ENCODE peak calls at places on chromosomes 12 and 14, in ten cellular contexts. G is GM06990; X is HL-60; M is GM23338; E is keratinocyte; U is neuronal stem cell; L is tibial artery; J is effector memory CD4-positive, alpha-beta T cell; I is astrocyte; T is Peyer's patch. D is an unnamed sample. For H3K27me3, the result is how much of the 10 kb centered on the place peaks cover.

GRCh38 chr14:54025661-54026060 is 69.0 kb upstream of the BMP4 start:
- DNase-seq in J (no peak), M (peak), X (no peak), E (no peak), G (no peak), I (peak), U (no peak), T (no peak), L (no peak), D (peak)

GRCh38 chr12:28237423-28237822 is 47.2 kb downstream of the CCDC91 start:
- DNase-seq in T (no peak), U (no peak), G (no peak), X (no peak), M (peak), I (no peak), L (no peak), E (no peak), J (no peak), D (peak)

GRCh38 chr14:60861545-60862147 is 119.2 kb downstream of the TRMT5 start:
- DNase-seq in I (no peak), T (no peak), U (no peak), G (no peak), J (no peak), L (no peak), X (no peak), M (no peak), E (no peak), D (no peak)

GRCh38 chr12:54207539-54208267 is 18.9 kb upstream of the SMUG1 start:
- DNase-seq in L (peak), G (peak), I (no peak), X (peak), E (no peak), J (peak), U (peak), M (peak), T (peak), D (peak)

GRCh38 chr12:108884116-108885012 is 4.5 kb downstream of the DAO start:
- DNase-seq in T (peak), E (no peak), J (peak), U (no peak), L (peak), G (peak), X (peak), M (peak), I (no peak), D (peak)

GRCh38 chr14:72443256-72443655 is 450.6 kb downstream of the DPF3 start:
- DNase-seq in E (no peak), U (no peak), X (no peak), I (peak), T (no peak), M (no peak), J (no peak), L (no peak), G (no peak), D (no peak)

GRCh38 chr14:104770851-104771272 is 17.9 kb downstream of the SIVA1 start:
- DNase-seq in G (no peak), J (no peak), I (no peak), T (no peak), X (no peak), E (no peak), M (peak), U (no peak), L (no peak), D (peak)

GRCh38 chr14:68137704-68138619 is 318.4 kb downstream of the RAD51B start:
- DNase-seq in T (no peak), E (peak), U (peak), I (peak), X (no peak), J (no peak), L (peak), M (peak), G (no peak), D (peak)

GRCh38 chr14:31933716-31934115 is 143.4 kb upstream of the ARHGAP5 start:
- DNase-seq in L (no peak), U (no peak), G (no peak), X (no peak), J (no peak), M (peak), E (no peak), T (no peak), I (no peak), D (no peak)

GRCh38 chr12:18158774-18159557 is 69.0 kb upstream of the RERGL start:
- DNase-seq in E (no peak), J (no peak), I (no peak), U (no peak), L (no peak), G (no peak), M (peak), T (no peak), X (peak), D (peak)

GRCh38 chr12:112354399-112354798 is 27.8 kb downstream of the HECTD4 start:
- DNase-seq in U (no peak), L (no peak), T (no peak), E (no peak), M (no peak), J (no peak), G (no peak), X (peak), I (no peak), D (no peak)

GRCh38 chr14:57729208-57730187 is 136.4 kb downstream of the SLC35F4 start:
- DNase-seq in J (no peak), T (no peak), E (no peak), L (no peak), M (peak), X (no peak), U (no peak), G (no peak), I (no peak), D (no peak)

GRCh38 chr14:20262642-20263128 is 23.6 kb downstream of the OR11H4 start:
- DNase-seq in U (no peak), T (no peak), G (peak), J (no peak), X (no peak), E (peak), M (peak), I (peak), L (no peak), D (peak)

GRCh38 chr12:25323774-25324086 is 73.0 kb upstream of the KRAS start:
- DNase-seq in E (no peak), L (no peak), X (no peak), T (no peak), U (no peak), I (no peak), M (no peak), J (no peak), G (no peak), D (no peak)

GRCh38 chr14:105776924-105777323 is 250.5 kb downstream of the TMEM121 start:
- DNase-seq in I (no peak), X (no peak), J (no peak), T (no peak), L (no peak), U (no peak), E (no peak), M (no peak), G (no peak), D (no peak)

GRCh38 chr12:6093764-6094163 is 30.7 kb downstream of the VWF start:
- DNase-seq in U (no peak), E (no peak), J (no peak), T (no peak), M (no peak), I (no peak), G (no peak), X (no peak), L (no peak), D (no peak)

GRCh38 chr12:79555006-79555925 is 135.5 kb downstream of the PAWR start:
- DNase-seq in L (no peak), T (no peak), U (no peak), J (no peak), E (no peak), X (no peak), G (no peak), M (peak), I (peak), D (no peak)

GRCh38 chr14:104040539-104040938 is 45.0 kb upstream of the ASPG start:
- DNase-seq in L (no peak), T (no peak), J (no peak), U (no peak), M (no peak), I (no peak), G (no peak), E (no peak), X (no peak), D (no peak)

GRCh38 chr12:14613718-14614117 is 46.0 kb upstream of the PLBD1 start:
- DNase-seq in X (peak), J (no peak), E (no peak), T (peak), I (no peak), M (no peak), L (no peak), U (no peak), G (peak), D (no peak)

GRCh38 chr12:109946913-109947312 is 46.8 kb downstream of the TCHP start:
- DNase-seq in U (no peak), L (no peak), I (no peak), J (no peak), M (no peak), E (no peak), T (no peak), X (no peak), G (no peak), D (no peak)

GRCh38 chr12:109944975-109945374 is 44.9 kb downstream of the TCHP start:
- DNase-seq in J (no peak), M (peak), L (no peak), T (no peak), E (no peak), G (no peak), X (no peak), I (peak), U (peak), D (peak)

GRCh38 chr12:109947511-109947910 is 47.4 kb downstream of the TCHP start:
- DNase-seq in U (no peak), X (peak), M (no peak), G (no peak), T (no peak), I (peak), J (no peak), L (no peak), E (no peak), D (peak)

GRCh38 chr12:109948382-109948781 is 47.8 kb downstream of the GIT2 start:
- DNase-seq in L (no peak), U (no peak), G (no peak), J (no peak), E (no peak), I (no peak), T (no peak), X (no peak), M (no peak), D (peak)

GRCh38 chr12:109946505-109946904 is 46.4 kb downstream of the TCHP start:
- DNase-seq in U (peak), G (no peak), X (peak), T (no peak), E (no peak), J (no peak), M (peak), L (no peak), I (peak), D (peak)
- H3K4me3 ChIP-seq in U (no peak), G (no peak), X (no peak), T (no peak), E (no peak), J (no peak), M (no peak), L (no peak), I (no peak), D (no peak)

DNA sequence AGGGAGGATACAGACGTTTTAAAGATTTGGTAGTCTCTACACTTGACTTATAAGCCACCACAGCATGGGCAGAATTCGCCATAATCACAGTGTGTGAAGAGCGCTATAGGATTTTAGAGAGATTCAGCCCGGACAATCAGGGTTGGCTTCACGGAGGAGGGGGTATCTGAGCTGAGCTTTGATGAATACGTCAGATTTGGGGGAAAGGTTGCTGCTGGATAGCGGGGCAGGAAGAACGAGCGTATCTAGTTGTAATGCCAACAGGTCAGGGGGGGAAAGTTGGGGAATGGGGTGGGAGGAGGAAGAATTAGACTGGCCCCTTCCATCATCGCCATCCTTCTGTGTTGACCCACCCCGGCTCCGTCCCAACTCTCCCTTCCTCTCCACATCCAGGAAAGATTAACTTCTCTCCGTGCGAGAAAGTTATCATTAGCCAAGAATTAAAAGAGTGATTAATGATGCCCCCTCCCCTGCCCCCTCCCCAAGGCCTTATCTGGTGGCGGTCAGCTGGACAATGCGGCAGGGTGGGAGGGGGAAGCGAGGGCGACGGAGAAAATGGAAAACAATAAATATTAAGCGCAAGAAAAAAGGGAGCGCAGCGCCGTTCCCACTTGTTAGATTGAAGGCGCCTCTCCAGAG is 13.5 kb upstream of the GPATCH2L start:
- DNase-seq in E (no peak), T (no peak), U (no peak), L (no peak), J (no peak), M (no peak), G (no peak), X (no peak), I (no peak), D (no peak)
- H3K27me3 ChIP-seq in E (half or more), T (under half), U (under half), L (half or more), J (under half), M (half or more), G (under half), X (under half), I (half or more), D (under half)

GRCh38 chr12:13171921-13172859 is 24.3 kb upstream of the EMP1 start:
- DNase-seq in E (no peak), T (no peak), I (peak), U (no peak), L (no peak), X (no peak), G (peak), J (no peak), M (peak), D (peak)
- H3K4me3 ChIP-seq in E (no peak), T (no peak), I (peak), U (no peak), L (no peak), X (no peak), G (peak), J (no peak), M (no peak), D (no peak)

GRCh38 chr12:106671840-106672239 is 89.0 kb downstream of the RFX4 start:
- DNase-seq in I (no peak), E (no peak), G (no peak), M (no peak), L (no peak), J (no peak), X (no peak), U (peak), T (no peak), D (no peak)
- H3K27me3 ChIP-seq in I (under half), E (under half), G (under half), M (under half), L (under half), J (under half), X (under half), U (under half), T (under half), D (under half)

DNA sequence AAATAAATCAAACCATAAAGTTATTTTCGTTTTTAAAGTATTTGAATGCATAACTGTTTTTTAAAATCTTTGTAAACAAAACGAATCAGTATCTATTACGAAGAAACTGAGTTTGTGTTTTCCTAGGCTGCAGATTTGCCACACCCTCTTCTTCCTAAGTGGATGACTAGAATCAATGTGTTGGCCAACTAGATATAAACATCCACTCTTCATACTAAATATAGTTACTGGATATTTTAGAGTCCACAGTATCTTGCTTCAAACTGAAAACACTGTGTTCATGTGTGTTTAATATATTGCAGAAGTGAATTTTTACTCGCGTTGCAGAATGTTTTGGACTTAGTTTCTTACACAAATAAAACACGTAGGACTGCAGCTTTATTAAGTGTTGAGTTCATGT is 63.2 kb downstream of the KLHL28 start:
- DNase-seq in U (no peak), T (no peak), X (no peak), L (no peak), J (no peak), I (no peak), E (no peak), G (no peak), M (no peak), D (no peak)
- H3K4me3 ChIP-seq in U (peak), T (no peak), X (no peak), L (peak), J (peak), I (peak), E (peak), G (no peak), M (peak), D (peak)

GRCh38 chr14:70193396-70193795 is 4.6 kb upstream of the SLC8A3 start:
- DNase-seq in X (no peak), I (no peak), G (no peak), E (no peak), J (no peak), M (no peak), U (no peak), L (no peak), T (no peak), D (no peak)
- H3K27me3 ChIP-seq in X (under half), I (under half), G (under half), E (under half), J (under half), M (under half), U (under half), L (under half), T (under half), D (under half)

D was measured in SJCRH30.